ENCODE peak calls at places on chromosomes 3 and 15, in five cellular contexts. K, G, D, H and Q are unnamed samples.

GRCh38 chr15:66936864-66937245 is 128.5 kb upstream of the SMAD3 start:
- DNase-seq in K (no peak), G (no peak), D (no peak), H (no peak), Q (no peak)

GRCh38 chr3:134792700-134793099 is 2.4 kb upstream of the EPHB1 start:
- DNase-seq in K (no peak), G (no peak), D (no peak), H (no peak), Q (no peak)

GRCh38 chr3:97954193-97954827 is 17.9 kb downstream of the RIOX2 start:
- DNase-seq in K (no peak), G (no peak), D (no peak), H (no peak), Q (no peak)

GRCh38 chr3:28317438-28318022 is 31.0 kb upstream of the ZCWPW2 start:
- DNase-seq in K (peak), G (no peak), D (peak), H (peak), Q (peak)

GRCh38 chr3:13463618-13464400 is 16.3 kb upstream of the HDAC11 start:
- DNase-seq in K (no peak), G (no peak), D (no peak), H (no peak), Q (no peak)

GRCh38 chr3:105842943-105843342 is 25.9 kb downstream of the CBLB start:
- DNase-seq in K (no peak), G (no peak), D (no peak), H (peak), Q (no peak)

GRCh38 chr3:134904796-134905646 is 110.0 kb downstream of the EPHB1 start:
- DNase-seq in K (no peak), G (no peak), D (no peak), H (no peak), Q (no peak)

GRCh38 chr3:177804646-177805045 is 607.4 kb upstream of the TBL1XR1 start:
- DNase-seq in K (no peak), G (no peak), D (no peak), H (no peak), Q (no peak)

GRCh38 chr3:60594025-60594424 is 657.2 kb downstream of the FHIT start:
- DNase-seq in K (no peak), G (no peak), D (no peak), H (peak), Q (peak)

GRCh38 chr15:20294651-20295237 is 246.9 kb downstream of the GOLGA6L6 start:
- DNase-seq in K (no peak), G (no peak), D (no peak), H (no peak), Q (no peak)

GRCh38 chr15:40300771-40301170 is 7.0 kb downstream of the PLCB2 start:
- DNase-seq in K (no peak), G (no peak), D (no peak), H (no peak), Q (no peak)

GRCh38 chr15:100704281-100705055 is 102.1 kb downstream of the ASB7 start:
- DNase-seq in K (no peak), G (no peak), D (no peak), H (peak), Q (peak)

GRCh38 chr3:138944842-138945645 is 1.9 kb downstream of the FOXL2 start:
- DNase-seq in K (no peak), G (no peak), D (peak), H (no peak), Q (no peak)